ENCODE peak calls at places on chromosome 4, in five cellular contexts. One of them, this sample, is unnamed.
A peak's percentile ranks its signal among the peaks of the same experiment; 100 is the strongest.

GRCh38 chr4:156956359-156956758 is 15.2 kb downstream of the PDGFC start:
- DNase-seq in IMR-90: no peak
- DNase-seq in upper lobe of right lung: no peak
- DNase-seq in pancreas: no peak
- DNase-seq in suprapubic skin: no peak
- DNase-seq in this sample: no peak

GRCh38 chr4:101279377-101279871 is 67.9 kb downstream of the PPP3CA start:
- DNase-seq in IMR-90: peak; percentile 97
- DNase-seq in upper lobe of right lung: no peak
- DNase-seq in pancreas: peak; percentile 35
- DNase-seq in suprapubic skin: no peak
- DNase-seq in this sample: peak; percentile 66

GRCh38 chr4:170305627-170306026 is 215.9 kb upstream of the AADAT start:
- DNase-seq in suprapubic skin: no peak
- DNase-seq in pancreas: no peak
- DNase-seq in IMR-90: no peak
- DNase-seq in upper lobe of right lung: no peak
- DNase-seq in this sample: no peak

GRCh38 chr4:116020141-116020722 is 906.8 kb upstream of the NDST4 start:
- DNase-seq in IMR-90: no peak
- DNase-seq in pancreas: no peak
- DNase-seq in upper lobe of right lung: no peak
- DNase-seq in suprapubic skin: no peak
- DNase-seq in this sample: no peak

GRCh38 chr4:170386511-170386910 is 296.8 kb upstream of the AADAT start:
- DNase-seq in suprapubic skin: no peak
- DNase-seq in IMR-90: no peak
- DNase-seq in pancreas: no peak
- DNase-seq in upper lobe of right lung: no peak
- DNase-seq in this sample: no peak

GRCh38 chr4:74873545-74874295 is 59.2 kb upstream of the PARM1 start:
- DNase-seq in suprapubic skin: no peak
- DNase-seq in pancreas: no peak
- DNase-seq in upper lobe of right lung: no peak
- DNase-seq in IMR-90: no peak
- DNase-seq in this sample: no peak

GRCh38 chr4:2287594-2287915 is 25.6 kb upstream of the MXD4 start:
- DNase-seq in IMR-90: no peak
- DNase-seq in upper lobe of right lung: peak; percentile 37
- DNase-seq in suprapubic skin: peak; percentile 50
- DNase-seq in pancreas: peak; percentile 9
- DNase-seq in this sample: no peak

GRCh38 chr4:85778809-85779124 is 303.8 kb downstream of the ARHGAP24 start:
- DNase-seq in upper lobe of right lung: no peak
- DNase-seq in IMR-90: peak; percentile 38
- DNase-seq in pancreas: peak; percentile 16
- DNase-seq in suprapubic skin: no peak
- DNase-seq in this sample: no peak

GRCh38 chr4:20253799-20254409 is 2.2 kb downstream of the SLIT2 start:
- DNase-seq in pancreas: no peak
- DNase-seq in suprapubic skin: peak; percentile 69
- DNase-seq in upper lobe of right lung: peak; percentile 66
- DNase-seq in IMR-90: peak; percentile 30
- DNase-seq in this sample: peak; percentile 54

GRCh38 chr4:140309124-140309870 is 64.1 kb upstream of the SCOC start:
- DNase-seq in pancreas: no peak
- DNase-seq in suprapubic skin: no peak
- DNase-seq in IMR-90: peak; percentile 72
- DNase-seq in upper lobe of right lung: no peak
- DNase-seq in this sample: peak; percentile 22

GRCh38 chr4:52638717-52639116 is 20.4 kb downstream of the USP46 start:
- DNase-seq in IMR-90: no peak
- DNase-seq in pancreas: no peak
- DNase-seq in upper lobe of right lung: no peak
- DNase-seq in suprapubic skin: no peak
- DNase-seq in this sample: no peak

GRCh38 chr4:20299515-20299914 is 47.8 kb downstream of the SLIT2 start:
- DNase-seq in upper lobe of right lung: no peak
- DNase-seq in IMR-90: peak; percentile 41
- DNase-seq in suprapubic skin: no peak
- DNase-seq in pancreas: no peak
- DNase-seq in this sample: no peak

GRCh38 chr4:144894525-144894924 is 203.5 kb downstream of the ANAPC10 start:
- DNase-seq in upper lobe of right lung: no peak
- DNase-seq in IMR-90: peak; percentile 48
- DNase-seq in pancreas: peak; percentile 23
- DNase-seq in suprapubic skin: no peak
- DNase-seq in this sample: peak; percentile 60

GRCh38 chr4:78624048-78624447 is 72.5 kb downstream of the ANXA3 start:
- DNase-seq in upper lobe of right lung: no peak
- DNase-seq in IMR-90: no peak
- DNase-seq in suprapubic skin: no peak
- DNase-seq in pancreas: no peak
- DNase-seq in this sample: no peak

GRCh38 chr4:65007841-65008439 is 598.7 kb upstream of the TECRL start:
- DNase-seq in suprapubic skin: no peak
- DNase-seq in upper lobe of right lung: no peak
- DNase-seq in pancreas: no peak
- DNase-seq in IMR-90: no peak
- DNase-seq in this sample: no peak
- H3K4me3 ChIP-seq in suprapubic skin: no peak overlapping the region
- H3K4me3 ChIP-seq in upper lobe of right lung: no peak overlapping the region
- H3K4me3 ChIP-seq in pancreas: no peak overlapping the region
- H3K4me3 ChIP-seq in IMR-90: no peak overlapping the region
- H3K4me3 ChIP-seq in this sample: no peak overlapping the region

GRCh38 chr4:81032174-81032551 is 1.7 kb downstream of the BMP3 start:
- DNase-seq in pancreas: no peak
- DNase-seq in suprapubic skin: no peak
- DNase-seq in upper lobe of right lung: no peak
- DNase-seq in IMR-90: no peak
- DNase-seq in this sample: no peak
- H3K27me3 ChIP-seq in pancreas: peaks cover 34% of the 10 kb centered on the region
- H3K27me3 ChIP-seq in suprapubic skin: peaks cover 40% of the 10 kb centered on the region
- H3K27me3 ChIP-seq in upper lobe of right lung: peaks cover 35% of the 10 kb centered on the region
- H3K27me3 ChIP-seq in IMR-90: peaks cover 60% of the 10 kb centered on the region
- H3K27me3 ChIP-seq in this sample: peaks cover 7% of the 10 kb centered on the region

DNA sequence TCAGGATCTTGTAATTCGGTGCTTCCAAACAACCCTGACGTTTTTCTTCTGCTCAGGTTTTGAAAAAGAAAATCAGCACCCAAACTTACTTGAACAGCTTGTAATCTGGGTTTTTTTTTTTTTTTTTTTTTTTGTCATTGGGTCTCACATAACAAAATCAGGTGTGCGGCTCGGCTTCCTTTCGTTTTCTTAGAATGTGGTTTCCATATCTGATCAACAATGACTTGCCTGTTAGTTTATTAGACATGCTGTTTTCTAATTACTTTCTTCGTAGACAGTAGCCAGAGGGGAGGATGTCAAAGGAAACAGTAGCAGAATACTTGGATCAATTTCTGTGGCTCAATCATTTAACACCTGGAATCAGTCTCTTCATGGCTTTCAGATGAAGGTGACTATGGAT is 890 bp upstream of the FREM3 start:
- DNase-seq in suprapubic skin: no peak
- DNase-seq in upper lobe of right lung: no peak
- DNase-seq in IMR-90: no peak
- DNase-seq in pancreas: no peak
- DNase-seq in this sample: no peak
- H3K4me3 ChIP-seq in suprapubic skin: peak overlapping the region; percentile 37
- H3K4me3 ChIP-seq in upper lobe of right lung: no peak overlapping the region
- H3K4me3 ChIP-seq in IMR-90: no peak overlapping the region
- H3K4me3 ChIP-seq in pancreas: no peak overlapping the region
- H3K4me3 ChIP-seq in this sample: no peak overlapping the region

GRCh38 chr4:187826725-187827124 is 168.8 kb upstream of the ZFP42 start:
- DNase-seq in IMR-90: no peak
- DNase-seq in upper lobe of right lung: no peak
- DNase-seq in pancreas: no peak
- DNase-seq in suprapubic skin: no peak
- DNase-seq in this sample: no peak
- H3K27me3 ChIP-seq in IMR-90: no peaks in the 10 kb centered on the region
- H3K27me3 ChIP-seq in upper lobe of right lung: no peaks in the 10 kb centered on the region
- H3K27me3 ChIP-seq in pancreas: no peaks in the 10 kb centered on the region
- H3K27me3 ChIP-seq in suprapubic skin: no peaks in the 10 kb centered on the region
- H3K27me3 ChIP-seq in this sample: no peaks in the 10 kb centered on the region

GRCh38 chr4:5892321-5893012 is 419 bp downstream of the CRMP1 start:
- DNase-seq in upper lobe of right lung: no peak
- DNase-seq in suprapubic skin: no peak
- DNase-seq in IMR-90: no peak
- DNase-seq in pancreas: no peak
- DNase-seq in this sample: no peak

GRCh38 chr4:5893013-5893580 is at the start of gene CRMP1:
- DNase-seq in pancreas: no peak
- DNase-seq in IMR-90: no peak
- DNase-seq in upper lobe of right lung: no peak
- DNase-seq in suprapubic skin: no peak
- DNase-seq in this sample: no peak

GRCh38 chr4:5893591-5893990 is 705 bp upstream of the CRMP1 start:
- DNase-seq in suprapubic skin: no peak
- DNase-seq in pancreas: no peak
- DNase-seq in upper lobe of right lung: no peak
- DNase-seq in IMR-90: no peak
- DNase-seq in this sample: no peak

GRCh38 chr4:5890063-5890727 is 2.7 kb downstream of the CRMP1 start:
- DNase-seq in IMR-90: peak; percentile 30
- DNase-seq in suprapubic skin: no peak
- DNase-seq in pancreas: no peak
- DNase-seq in upper lobe of right lung: no peak
- DNase-seq in this sample: no peak

DNA sequence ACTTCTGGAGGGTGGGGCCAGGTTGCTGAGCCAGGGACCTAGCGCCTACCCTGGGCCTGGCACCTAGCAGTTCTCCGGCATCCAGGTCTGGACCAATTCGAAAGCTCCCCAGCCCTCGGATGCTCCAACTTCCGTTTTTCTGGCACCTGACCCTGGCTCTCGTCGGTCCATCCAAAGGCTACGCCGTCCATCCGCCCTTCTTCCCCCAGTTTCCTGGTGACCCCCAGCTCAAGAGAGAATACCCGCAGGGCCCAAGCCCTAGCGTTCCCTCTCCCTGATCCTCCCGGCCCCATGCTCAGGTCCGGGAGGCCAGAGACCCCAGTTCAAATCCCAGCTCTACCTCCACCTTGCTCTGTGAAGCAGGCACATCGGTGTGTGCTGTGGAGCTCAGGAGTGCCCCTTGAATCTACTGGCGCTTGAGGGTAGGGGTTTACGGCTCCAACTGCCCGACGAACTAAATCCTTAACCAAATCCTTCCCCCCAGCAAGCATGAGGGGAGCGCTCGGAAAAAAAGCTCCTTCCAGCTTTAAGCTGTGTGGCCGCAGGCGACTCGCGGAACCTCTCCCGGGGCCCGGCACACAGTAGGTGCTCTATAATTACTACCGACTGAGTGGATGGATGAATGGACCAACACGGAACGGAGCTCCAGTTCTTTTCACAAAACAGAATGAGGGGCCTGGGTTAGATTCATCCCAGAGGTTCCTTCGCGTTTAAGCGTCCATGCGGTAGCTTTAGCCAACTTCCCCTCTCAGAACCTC is 1.1 kb downstream of the CRMP1 start:
- DNase-seq in upper lobe of right lung: no peak
- DNase-seq in IMR-90: no peak
- DNase-seq in pancreas: no peak
- DNase-seq in suprapubic skin: no peak
- DNase-seq in this sample: no peak
- H3K4me3 ChIP-seq in upper lobe of right lung: no peak overlapping the region
- H3K4me3 ChIP-seq in IMR-90: no peak overlapping the region
- H3K4me3 ChIP-seq in pancreas: no peak overlapping the region
- H3K4me3 ChIP-seq in suprapubic skin: no peak overlapping the region
- H3K4me3 ChIP-seq in this sample: no peak overlapping the region

GRCh38 chr4:3803475-3803847 is 37.3 kb downstream of the ADRA2C start:
- DNase-seq in IMR-90: no peak
- DNase-seq in upper lobe of right lung: no peak
- DNase-seq in suprapubic skin: no peak
- DNase-seq in pancreas: no peak
- DNase-seq in this sample: no peak
- H3K27me3 ChIP-seq in IMR-90: peaks cover 27% of the 10 kb centered on the region
- H3K27me3 ChIP-seq in upper lobe of right lung: peaks cover 21% of the 10 kb centered on the region
- H3K27me3 ChIP-seq in suprapubic skin: peaks cover 71% of the 10 kb centered on the region
- H3K27me3 ChIP-seq in pancreas: no peaks in the 10 kb centered on the region
- H3K27me3 ChIP-seq in this sample: no peaks in the 10 kb centered on the region

GRCh38 chr4:104394409-104394813 is 100.3 kb downstream of the CXXC4 start:
- DNase-seq in suprapubic skin: no peak
- DNase-seq in pancreas: no peak
- DNase-seq in upper lobe of right lung: no peak
- DNase-seq in IMR-90: no peak
- DNase-seq in this sample: no peak

GRCh38 chr4:104395219-104395618 is 99.5 kb downstream of the CXXC4 start:
- DNase-seq in upper lobe of right lung: no peak
- DNase-seq in pancreas: no peak
- DNase-seq in suprapubic skin: no peak
- DNase-seq in IMR-90: no peak
- DNase-seq in this sample: no peak

DNA sequence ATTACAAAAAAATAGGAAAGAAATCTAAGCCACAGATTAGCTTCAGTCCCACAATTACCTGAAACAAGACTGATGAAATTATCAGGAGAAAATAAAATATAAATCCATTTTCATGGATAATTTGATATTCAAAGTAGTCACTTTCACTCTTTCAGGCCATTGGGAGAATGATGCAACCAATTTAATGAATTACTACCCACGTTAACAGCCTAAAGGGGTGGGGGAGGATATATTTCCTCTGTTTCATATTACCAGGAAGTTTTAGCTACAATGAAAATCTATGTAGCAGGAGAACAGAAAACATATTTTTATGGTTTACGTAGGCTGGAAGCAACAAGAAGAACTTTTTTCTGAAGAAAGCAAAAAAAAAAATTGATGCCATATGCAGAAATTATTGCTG is 101.0 kb downstream of the CXXC4 start:
- DNase-seq in IMR-90: no peak
- DNase-seq in suprapubic skin: no peak
- DNase-seq in upper lobe of right lung: no peak
- DNase-seq in pancreas: no peak
- DNase-seq in this sample: no peak
- H3K4me3 ChIP-seq in IMR-90: no peak overlapping the region
- H3K4me3 ChIP-seq in suprapubic skin: peak overlapping the region; percentile 11
- H3K4me3 ChIP-seq in upper lobe of right lung: no peak overlapping the region
- H3K4me3 ChIP-seq in pancreas: no peak overlapping the region
- H3K4me3 ChIP-seq in this sample: no peak overlapping the region

DNA sequence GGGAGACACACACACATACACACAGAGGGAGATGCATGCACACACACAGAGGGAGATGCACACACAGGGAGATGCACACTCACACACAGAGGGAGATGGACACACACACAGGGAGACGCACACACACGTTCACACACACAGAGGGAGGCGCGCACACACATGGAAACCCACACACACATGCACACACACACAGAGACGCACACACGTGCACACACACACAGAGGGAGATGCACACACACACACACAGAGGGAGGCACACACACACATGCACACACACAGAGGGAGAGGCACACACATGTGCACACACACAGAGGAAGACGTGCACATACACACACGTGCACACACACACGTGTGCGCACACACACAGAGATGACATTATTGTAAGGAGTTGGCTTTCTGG is 79.1 kb downstream of the HMX1 start:
- DNase-seq in IMR-90: no peak
- DNase-seq in suprapubic skin: no peak
- DNase-seq in upper lobe of right lung: no peak
- DNase-seq in pancreas: no peak
- DNase-seq in this sample: no peak
- H3K27me3 ChIP-seq in IMR-90: no peaks in the 10 kb centered on the region
- H3K27me3 ChIP-seq in suprapubic skin: peaks cover 22% of the 10 kb centered on the region
- H3K27me3 ChIP-seq in upper lobe of right lung: no peaks in the 10 kb centered on the region
- H3K27me3 ChIP-seq in pancreas: no peaks in the 10 kb centered on the region
- H3K27me3 ChIP-seq in this sample: no peaks in the 10 kb centered on the region

GRCh38 chr4:46390353-46391058 is 578 bp upstream of the GABRA2 start:
- DNase-seq in pancreas: no peak
- DNase-seq in upper lobe of right lung: no peak
- DNase-seq in suprapubic skin: no peak
- DNase-seq in IMR-90: no peak
- DNase-seq in this sample: no peak
- H3K4me3 ChIP-seq in pancreas: no peak overlapping the region
- H3K4me3 ChIP-seq in upper lobe of right lung: no peak overlapping the region
- H3K4me3 ChIP-seq in suprapubic skin: peak overlapping the region; percentile 45
- H3K4me3 ChIP-seq in IMR-90: peak overlapping the region; percentile 7
- H3K4me3 ChIP-seq in this sample: peak overlapping the region; percentile 15